ENCODE peak calls at places on chromosomes 12 and 14, in five cellular contexts. I is HepG2, B is neural progenitor cell, E is keratinocyte, J is astrocyte. Z is an unnamed sample.

GRCh38 chr12:120394483-120395367 is 25.8 kb upstream of the MSI1 start:
- DNase-seq in I (no peak), B (peak), E (no peak), J (no peak), Z (peak)

GRCh38 chr12:95339086-95339788 is 121.6 kb downstream of the VEZT start:
- DNase-seq in I (no peak), B (no peak), E (no peak), J (no peak), Z (no peak)

GRCh38 chr12:104569348-104570173 is 112.8 kb downstream of the CHST11 start:
- DNase-seq in I (no peak), B (no peak), E (no peak), J (no peak), Z (no peak)

GRCh38 chr12:28027328-28027727 is 54.8 kb upstream of the PTHLH start:
- DNase-seq in I (no peak), B (no peak), E (no peak), J (no peak), Z (no peak)

GRCh38 chr14:69553221-69553620 is 21.4 kb downstream of the CCDC177 start:
- DNase-seq in I (no peak), B (no peak), E (peak), J (peak), Z (peak)

GRCh38 chr14:98227000-98227726 is 1044.8 kb downstream of the BCL11B start:
- DNase-seq in I (no peak), B (no peak), E (no peak), J (no peak), Z (no peak)

GRCh38 chr12:6819069-6820030 is 2.3 kb upstream of the GPR162 start:
- DNase-seq in I (no peak), B (no peak), E (no peak), J (no peak), Z (no peak)

GRCh38 chr12:80040075-80040738 is 59.1 kb upstream of the OTOGL start:
- DNase-seq in I (no peak), B (no peak), E (no peak), J (peak), Z (no peak)

GRCh38 chr12:93029091-93029490 is 100.0 kb upstream of the EEA1 start:
- DNase-seq in I (no peak), B (no peak), E (no peak), J (no peak), Z (no peak)

GRCh38 chr12:1529862-1530591 is 64.4 kb downstream of the FBXL14 start:
- DNase-seq in I (no peak), B (peak), E (no peak), J (no peak), Z (peak)

GRCh38 chr12:29160230-29160629 is 11.2 kb downstream of the FAR2 start:
- DNase-seq in I (no peak), B (no peak), E (no peak), J (no peak), Z (no peak)

GRCh38 chr12:9071518-9071917 is 44.2 kb downstream of the A2M start:
- DNase-seq in I (no peak), B (no peak), E (no peak), J (no peak), Z (no peak)

GRCh38 chr12:66048218-66048842 is 82.2 kb downstream of the LLPH start:
- DNase-seq in I (no peak), B (no peak), E (no peak), J (no peak), Z (no peak)

GRCh38 chr12:25875661-25876060 is 82.8 kb upstream of the RASSF8 start:
- DNase-seq in I (no peak), B (no peak), E (no peak), J (no peak), Z (no peak)

GRCh38 chr12:57694459-57695019 is 607 bp downstream of the OS9 start:
- DNase-seq in I (no peak), B (peak), E (no peak), J (no peak), Z (no peak)

GRCh38 chr12:105887131-105887530 is 251.6 kb downstream of the NUAK1 start:
- DNase-seq in I (no peak), B (no peak), E (no peak), J (no peak), Z (no peak)

GRCh38 chr14:102525213-102526143 is 15.9 kb upstream of the ANKRD9 start:
- DNase-seq in I (peak), B (no peak), E (no peak), J (peak), Z (peak)

GRCh38 chr14:94080606-94081385 is at the start of the genes DDX24 and IFI27L1:
- DNase-seq in I (peak), B (peak), E (peak), J (peak), Z (peak)

GRCh38 chr14:94748667-94749347 is 21.1 kb downstream of the GSC start:
- DNase-seq in I (peak), B (peak), E (no peak), J (no peak), Z (peak)

GRCh38 chr14:92729632-92730358 is 18.6 kb downstream of the LGMN start:
- DNase-seq in I (no peak), B (no peak), E (peak), J (peak), Z (no peak)

GRCh38 chr14:50061664-50062437 is 54.5 kb downstream of the VCPKMT start:
- DNase-seq in I (peak), B (no peak), E (no peak), J (peak), Z (peak)

GRCh38 chr14:31229638-31230229 is 22.1 kb upstream of the HECTD1 start:
- DNase-seq in I (peak), B (peak), E (peak), J (peak), Z (peak)

GRCh38 chr12:130184531-130185090 is 22.3 kb downstream of the FZD10 start:
- DNase-seq in I (no peak), B (no peak), E (no peak), J (no peak), Z (no peak)

GRCh38 chr14:85058170-85058569 is 471.8 kb upstream of the FLRT2 start:
- DNase-seq in I (no peak), B (no peak), E (no peak), J (peak), Z (no peak)

GRCh38 chr14:29749327-29749726 is 178.3 kb downstream of the PRKD1 start:
- DNase-seq in I (no peak), B (no peak), E (no peak), J (peak), Z (no peak)

GRCh38 chr12:78229491-78230209 is 399.0 kb downstream of the NAV3 start:
- DNase-seq in I (peak), B (peak), E (no peak), J (peak), Z (peak)

GRCh38 chr12:3127832-3128231 is 50.7 kb downstream of the TSPAN9 start:
- DNase-seq in I (no peak), B (no peak), E (no peak), J (peak), Z (peak)

GRCh38 chr14:23405516-23406025 is 2.5 kb downstream of the MYH6 start:
- DNase-seq in I (no peak), B (no peak), E (no peak), J (no peak), Z (no peak)

GRCh38 chr12:8609061-8609570 is 3.5 kb downstream of the AICDA start:
- DNase-seq in I (peak), B (peak), E (no peak), J (peak), Z (peak)

GRCh38 chr12:6547987-6548386 is 7.9 kb downstream of the IFFO1 start:
- DNase-seq in I (no peak), B (no peak), E (no peak), J (peak), Z (peak)

GRCh38 chr14:23513005-23513412 is 38.6 kb downstream of the ZFHX2 start:
- DNase-seq in I (no peak), B (no peak), E (no peak), J (no peak), Z (no peak)

GRCh38 chr14:100408350-100409015 is 85.3 kb downstream of the SLC25A47 start:
- DNase-seq in I (no peak), B (no peak), E (no peak), J (peak), Z (no peak)

GRCh38 chr12:4269279-4269991 is 4.1 kb upstream of the CCND2 start:
- DNase-seq in I (no peak), B (peak), E (no peak), J (peak), Z (no peak)

GRCh38 chr12:2205961-2206360 is 153.2 kb downstream of the CACNA1C start:
- DNase-seq in I (no peak), B (no peak), E (no peak), J (no peak), Z (no peak)

GRCh38 chr14:91392623-91393303 is 24.9 kb downstream of the CCDC88C start:
- DNase-seq in I (no peak), B (no peak), E (no peak), J (no peak), Z (no peak)
- H3K4me3 ChIP-seq in I (no peak), B (no peak), E (no peak), J (no peak), Z (no peak)

DNA sequence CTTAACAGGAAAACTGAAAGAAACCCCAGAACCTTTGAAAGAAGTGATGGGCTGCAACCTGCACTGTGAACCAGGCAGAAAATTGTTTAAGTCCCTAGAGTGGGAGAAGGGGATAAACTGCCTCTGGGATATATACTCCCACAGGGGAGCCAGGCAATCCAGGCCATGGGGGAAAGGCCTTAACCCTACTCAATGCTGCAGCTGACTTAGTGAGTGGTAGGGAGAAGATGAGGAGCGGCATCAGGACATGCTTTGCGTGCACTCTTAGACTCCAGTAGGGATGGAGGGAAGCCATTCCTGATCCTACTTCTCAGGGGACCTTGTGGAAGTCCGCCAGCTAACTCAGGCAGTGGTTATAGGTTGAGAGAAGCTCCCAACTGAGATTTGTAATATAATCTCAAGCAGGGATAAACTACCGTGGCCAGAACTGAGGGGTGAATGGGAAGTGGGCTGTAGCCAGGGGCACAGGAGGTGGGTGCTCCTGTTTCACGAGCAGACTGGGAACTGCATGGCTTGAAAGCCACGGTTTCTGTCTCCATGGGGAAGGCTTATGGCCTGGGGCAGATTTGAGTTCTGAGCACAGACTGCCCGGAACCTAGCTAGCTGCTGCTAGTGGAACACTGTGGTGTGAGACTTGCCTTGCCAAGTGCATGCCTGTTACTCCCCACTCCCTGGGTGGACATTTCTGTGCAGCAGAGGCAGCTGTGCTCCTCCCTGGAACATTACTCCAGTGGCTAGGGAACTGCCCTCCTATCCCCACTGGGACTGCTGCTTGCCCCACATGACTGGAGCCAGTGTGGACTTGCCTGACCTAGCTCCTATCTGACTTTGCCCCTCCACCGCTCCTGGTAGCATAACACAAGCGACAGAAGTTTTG is 119.2 kb upstream of the SCAF11 start:
- DNase-seq in I (no peak), B (no peak), E (no peak), J (no peak), Z (no peak)
- TF ChIP-seq EZH2 in I (no peak), B (no peak), E (no peak), J (no peak), Z (no peak)

GRCh38 chr12:85279449-85280137 is 427 bp upstream of the ALX1 start:
- DNase-seq in I (no peak), B (peak), E (no peak), J (no peak), Z (no peak)
- H3K4me3 ChIP-seq in I (no peak), B (peak), E (no peak), J (peak), Z (no peak)

DNA sequence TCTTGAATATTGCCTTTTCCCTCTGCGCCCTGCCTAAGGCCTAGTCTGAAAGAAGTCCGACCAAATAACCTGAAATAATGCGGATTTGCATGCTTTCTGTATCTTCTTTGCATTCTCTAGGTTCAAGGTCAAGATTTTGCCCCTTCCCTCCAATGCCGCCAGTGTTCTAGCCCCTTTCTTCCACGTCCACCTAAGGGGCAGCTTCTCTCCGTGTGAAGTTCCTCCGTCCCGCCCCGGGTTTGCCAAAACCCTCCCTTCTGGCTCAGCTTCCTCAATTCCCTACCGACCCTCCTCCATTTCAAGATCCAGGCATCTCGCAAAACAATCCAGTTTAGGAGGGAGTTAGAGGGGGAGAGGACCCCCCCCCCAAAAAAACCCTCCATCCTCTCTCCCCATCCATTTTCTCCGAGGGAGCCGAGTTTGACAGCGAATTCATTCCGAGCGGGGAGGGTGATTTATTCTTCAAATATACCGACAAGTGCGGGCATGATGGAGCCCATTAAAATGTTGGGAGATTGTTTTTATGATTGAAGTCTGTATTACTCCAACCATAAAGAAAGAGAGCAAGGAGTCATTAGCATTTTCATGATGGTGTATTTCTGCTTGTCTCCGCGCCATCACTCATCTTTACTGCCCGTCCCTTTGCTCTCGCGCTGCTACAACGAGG is 20.9 kb upstream of the ATP5MC2 start:
- DNase-seq in I (no peak), B (no peak), E (no peak), J (no peak), Z (no peak)
- TF ChIP-seq EZH2 in I (peak), B (peak), E (no peak), J (no peak), Z (no peak)

GRCh38 chr12:30797689-30798088 is 42.9 kb upstream of the CAPRIN2 start:
- DNase-seq in I (no peak), B (no peak), E (no peak), J (no peak), Z (no peak)

GRCh38 chr12:30795410-30795659 is 40.6 kb upstream of the CAPRIN2 start:
- DNase-seq in I (no peak), B (no peak), E (no peak), J (no peak), Z (no peak)

GRCh38 chr12:30796891-30797371 is 42.2 kb upstream of the CAPRIN2 start:
- DNase-seq in I (no peak), B (peak), E (no peak), J (peak), Z (no peak)

GRCh38 chr12:30795660-30796507 is 41.1 kb upstream of the CAPRIN2 start:
- DNase-seq in I (peak), B (peak), E (no peak), J (peak), Z (peak)

DNA sequence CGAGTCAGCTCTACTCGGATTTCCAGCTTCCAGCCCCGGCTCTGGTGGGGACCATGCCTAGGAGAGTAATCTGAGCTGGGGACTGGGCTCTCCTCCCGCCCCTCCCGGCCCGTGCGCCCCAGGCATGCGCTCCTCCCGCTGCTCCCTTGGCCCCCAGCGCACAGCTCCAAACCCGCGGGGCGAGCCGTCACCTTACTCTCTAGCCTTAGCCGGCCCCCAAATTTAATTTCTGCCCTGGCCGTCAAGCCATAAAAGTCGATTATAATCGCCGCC is 41.7 kb upstream of the CAPRIN2 start:
- DNase-seq in I (no peak), B (peak), E (no peak), J (peak), Z (peak)
- H3K4me3 ChIP-seq in I (peak), B (peak), E (peak), J (peak), Z (peak)

DNA sequence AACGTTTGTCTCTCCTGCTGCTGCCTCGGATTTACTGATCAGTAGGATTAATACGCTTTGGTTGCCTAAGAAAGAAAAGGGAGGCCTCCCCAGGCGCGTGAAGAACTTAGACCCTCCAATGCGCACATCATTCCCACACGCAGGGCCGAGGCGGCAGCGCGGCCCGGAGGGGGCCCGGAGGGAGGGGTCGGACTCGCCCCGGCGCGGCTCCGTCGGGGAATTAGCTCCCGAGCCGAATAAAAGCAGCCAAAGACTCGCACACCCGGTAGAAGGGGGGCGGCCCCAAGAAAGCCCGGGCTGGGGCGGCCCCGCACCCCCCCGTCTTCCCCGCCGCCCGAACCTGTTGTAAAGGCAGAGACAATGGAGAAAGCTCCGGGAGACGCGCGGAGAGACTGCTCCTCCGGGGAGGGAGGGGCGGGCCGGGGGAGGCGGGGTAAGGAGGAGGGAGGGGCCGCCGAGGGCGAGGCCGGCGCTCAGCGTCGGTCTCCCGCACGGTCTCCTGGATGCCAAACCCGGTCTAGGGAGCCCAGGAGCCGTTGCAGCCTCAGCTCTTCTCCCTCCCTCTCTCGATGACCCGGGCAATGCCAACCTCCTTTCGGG is at the start of gene NELL2:
- DNase-seq in I (no peak), B (peak), E (no peak), J (peak), Z (peak)
- TF ChIP-seq EZH2 in I (no peak), B (no peak), E (no peak), J (peak), Z (no peak)

DNA sequence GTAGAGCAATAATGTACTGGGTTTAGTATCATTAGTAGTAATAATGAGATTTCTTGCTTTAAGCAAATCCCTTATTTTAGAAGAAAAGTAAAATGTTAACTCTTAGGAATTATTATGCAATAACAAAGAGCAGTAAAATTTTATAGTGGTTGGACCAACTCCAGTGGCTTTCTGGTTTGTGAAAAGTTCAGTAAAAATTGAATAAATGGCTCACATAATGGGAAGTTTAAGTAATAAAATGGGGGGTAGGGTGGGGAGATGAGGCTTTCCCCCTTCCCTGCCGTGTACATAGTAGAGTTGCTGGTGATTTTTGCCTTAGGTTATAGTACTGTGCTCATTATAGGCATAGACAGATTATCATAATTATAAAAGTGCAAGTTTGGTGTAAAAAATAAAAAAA is 250.6 kb upstream of the ATP2B1 start:
- DNase-seq in I (no peak), B (no peak), E (no peak), J (no peak), Z (no peak)
- H3K4me3 ChIP-seq in I (no peak), B (no peak), E (no peak), J (no peak), Z (no peak)

DNA sequence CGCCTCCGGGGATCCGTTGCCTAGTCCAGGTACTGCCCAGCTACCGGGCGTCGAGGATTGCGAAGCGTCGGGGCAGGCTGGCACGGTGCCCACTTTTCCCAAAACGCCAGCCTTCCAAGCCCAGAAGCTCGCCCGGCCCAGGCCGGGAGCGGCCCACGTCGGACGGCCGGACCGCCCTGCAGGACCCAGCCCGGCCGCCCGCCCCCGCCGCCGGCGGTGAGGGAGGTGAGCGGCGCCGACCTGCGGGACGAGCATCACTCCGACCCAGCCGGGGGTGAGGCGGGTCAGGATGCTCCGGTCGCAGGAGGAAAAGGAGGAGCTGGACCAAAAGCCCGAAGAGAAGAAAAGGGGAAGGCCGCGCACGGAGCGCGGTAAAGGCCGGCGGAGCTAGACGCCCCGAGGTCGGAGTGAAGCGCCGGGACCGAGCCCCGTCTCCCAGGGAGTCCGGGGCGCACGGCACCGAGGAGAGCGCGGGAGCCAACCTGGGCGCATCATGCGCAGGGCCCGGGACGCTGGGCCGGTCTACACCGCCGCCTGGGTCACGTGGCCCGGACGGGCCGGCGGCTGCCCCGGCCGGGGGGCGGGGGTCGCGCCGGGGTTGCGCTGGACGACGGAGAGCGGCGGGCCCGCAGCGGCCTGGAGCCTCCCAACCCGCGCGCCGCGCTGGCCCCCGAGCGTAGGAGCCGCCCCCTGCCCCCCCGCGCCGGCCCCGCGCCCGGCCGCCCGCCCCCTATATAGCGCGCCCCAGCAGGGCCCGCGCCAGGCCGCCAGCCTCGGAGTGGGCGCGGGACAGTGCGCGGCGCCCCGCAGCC is at the start of gene AQP5:
- DNase-seq in I (no peak), B (peak), E (no peak), J (no peak), Z (no peak)
- TF ChIP-seq EZH2 in I (no peak), B (peak), E (peak), J (peak), Z (no peak)

Z was measured in PC-9.